ENCODE peak calls at places on chromosomes 3 and 15, in six cellular contexts. N, F, T, Y, V and O are unnamed samples.
A peak's percentile ranks its signal among the peaks of the same experiment; 100 is the strongest.

GRCh38 chr3:9942164-9942563 is 8.5 kb downstream of the CRELD1 start:
- DNase-seq in N (no peak), F (no peak), T (no peak), Y (no peak), V (no peak), O (no peak)

GRCh38 chr3:143977326-143978262 is 6.0 kb downstream of the DIPK2A start:
- DNase-seq in N (no peak), F (peak; percentile 1), T (no peak), Y (no peak), V (no peak), O (no peak)

GRCh38 chr3:184637705-184638104 is 74.2 kb downstream of the MAGEF1 start:
- DNase-seq in N (no peak), F (no peak), T (no peak), Y (no peak), V (no peak), O (no peak)

GRCh38 chr3:14133188-14133800 is 8.4 kb downstream of the TMEM43 start:
- DNase-seq in N (no peak), F (no peak), T (no peak), Y (no peak), V (peak; percentile 69), O (no peak)

GRCh38 chr3:187046033-187046432 is 93.3 kb downstream of the RPL39L start:
- DNase-seq in N (no peak), F (no peak), T (no peak), Y (no peak), V (no peak), O (no peak)

GRCh38 chr3:53072653-53073552 is 27.0 kb upstream of the SFMBT1 start:
- DNase-seq in N (peak; percentile 43), F (peak; percentile 86), T (peak; percentile 96), Y (peak; percentile 48), V (peak; percentile 81), O (peak; percentile 80)

GRCh38 chr3:114660808-114661207 is 367.0 kb downstream of the TIGIT start:
- DNase-seq in N (no peak), F (no peak), T (no peak), Y (no peak), V (no peak), O (no peak)

GRCh38 chr3:156619376-156619775 is 55.0 kb upstream of the TIPARP start:
- DNase-seq in N (no peak), F (no peak), T (no peak), Y (no peak), V (no peak), O (no peak)

GRCh38 chr15:59280855-59281254 is 74.2 kb downstream of the LDHAL6B start:
- DNase-seq in N (no peak), F (no peak), T (no peak), Y (no peak), V (no peak), O (no peak)

DNA sequence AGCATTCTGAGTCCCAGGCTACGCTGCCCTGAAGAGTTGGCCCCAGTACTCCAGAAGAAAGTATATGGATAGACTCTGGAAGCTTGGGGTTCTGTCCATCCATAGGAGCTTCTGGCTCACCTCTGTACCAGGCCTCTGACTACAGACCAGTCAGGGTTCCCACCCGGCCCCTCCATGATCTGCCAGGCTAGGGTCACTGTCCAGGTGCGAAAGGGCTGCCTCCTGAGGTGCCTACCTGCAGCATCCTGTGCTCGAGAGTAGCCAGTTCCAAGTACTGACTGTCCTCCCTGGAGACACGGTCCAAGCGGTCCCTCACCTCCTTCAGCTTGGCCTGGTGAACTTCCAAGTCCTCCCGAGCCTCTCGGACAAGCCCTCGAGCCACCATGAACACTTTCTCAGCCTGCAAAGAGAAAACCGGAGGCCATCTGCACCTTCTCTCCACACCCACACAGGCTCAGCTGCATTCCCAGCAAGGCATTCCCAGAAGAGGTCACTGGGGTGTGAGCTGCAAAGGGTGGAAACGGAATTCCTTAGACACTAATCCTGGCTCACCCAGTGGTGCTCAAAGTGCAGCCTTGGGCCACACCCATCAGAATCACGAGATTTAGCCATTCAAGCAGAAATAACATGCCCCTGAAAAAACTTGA is 3.7 kb upstream of the PLXNB1 start:
- DNase-seq in N (no peak), F (no peak), T (no peak), Y (no peak), V (peak; percentile 79), O (no peak)
- TF ChIP-seq ZNF274 in N (no peak), F (no peak), T (no peak), Y (no peak), V (no peak), O (no peak)

GRCh38 chr15:65355983-65356353 is 21.8 kb downstream of the IGDCC3 start:
- DNase-seq in N (no peak), F (no peak), T (peak; percentile 60), Y (no peak), V (no peak), O (no peak)
- H3K4me3 ChIP-seq in N (no peak overlapping the region), F (no peak overlapping the region), T (peak overlapping the region; percentile 83), Y (no peak overlapping the region), V (peak overlapping the region; percentile 38), O (peak overlapping the region; percentile 6)

DNA sequence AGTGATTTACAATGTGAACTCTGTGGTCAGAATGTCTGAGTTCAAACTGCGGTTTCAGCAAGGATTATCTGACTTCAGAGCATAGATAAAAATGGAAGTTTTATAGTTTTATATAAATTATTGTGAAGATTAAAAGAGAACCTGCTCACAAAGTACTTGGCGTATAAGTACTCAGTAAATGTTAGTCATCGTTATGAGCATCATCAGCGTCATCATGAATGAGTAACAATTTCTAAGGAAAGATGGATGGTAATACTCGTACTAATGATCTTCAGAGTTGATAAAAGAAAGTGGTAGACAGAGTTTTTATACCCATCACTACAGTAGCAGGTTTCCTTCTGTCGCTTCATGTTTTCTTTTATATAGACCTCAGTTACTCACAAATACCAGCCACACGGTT is 341.8 kb downstream of the RAP2B start:
- DNase-seq in N (no peak), F (no peak), T (no peak), Y (no peak), V (no peak), O (no peak)
- TF ChIP-seq ZNF274 in N (no peak), F (no peak), T (no peak), Y (no peak), V (no peak), O (no peak)

GRCh38 chr15:68203486-68203885 is 1.6 kb downstream of the CALML4 start:
- DNase-seq in N (no peak), F (no peak), T (no peak), Y (no peak), V (no peak), O (no peak)
- H3K4me3 ChIP-seq in N (no peak overlapping the region), F (no peak overlapping the region), T (no peak overlapping the region), Y (no peak overlapping the region), V (no peak overlapping the region), O (no peak overlapping the region)

DNA sequence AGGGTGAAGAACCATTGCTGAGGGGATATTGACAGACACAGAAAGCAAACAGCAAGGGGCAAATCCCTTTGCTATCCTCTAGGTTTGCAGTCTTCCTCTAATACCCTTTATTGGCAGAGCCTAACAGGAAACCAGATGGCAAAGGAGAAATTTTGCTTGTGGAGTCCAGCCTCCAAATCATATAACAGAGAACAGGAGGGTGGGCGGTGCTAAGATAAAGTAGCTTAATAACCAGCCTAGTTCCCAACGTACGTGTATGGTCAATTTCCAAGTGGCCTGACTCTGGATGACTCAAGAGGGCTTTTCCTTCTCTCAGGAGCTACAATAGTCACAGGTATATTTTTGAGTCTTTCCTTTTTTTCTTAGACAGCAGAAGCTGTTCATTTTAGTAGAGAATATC is 404.5 kb downstream of the PDCD6IP start:
- DNase-seq in N (no peak), F (no peak), T (no peak), Y (no peak), V (no peak), O (no peak)
- TF ChIP-seq ZNF274 in N (no peak), F (no peak), T (no peak), Y (no peak), V (no peak), O (no peak)

DNA sequence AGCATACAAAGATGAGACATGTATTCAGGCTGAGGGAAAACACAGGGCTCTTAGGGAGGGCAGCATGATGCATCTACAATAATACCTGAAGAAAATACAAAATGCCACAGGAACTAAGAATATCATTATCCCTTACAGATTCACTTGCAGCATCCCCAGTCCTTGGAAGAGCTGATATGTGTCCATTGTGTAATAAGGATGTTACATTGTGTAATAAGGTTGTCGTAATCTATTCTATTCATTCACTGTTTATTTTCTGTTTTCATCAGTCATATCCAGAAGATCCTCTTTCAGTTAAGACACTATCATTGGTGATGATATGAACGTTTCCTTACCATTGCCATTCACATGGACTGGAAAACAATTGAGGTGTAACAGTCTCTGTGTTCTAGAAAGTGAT is 241.3 kb downstream of the ZNF385D start:
- DNase-seq in N (no peak), F (no peak), T (no peak), Y (no peak), V (no peak), O (no peak)
- H3K4me3 ChIP-seq in N (no peak overlapping the region), F (no peak overlapping the region), T (no peak overlapping the region), Y (no peak overlapping the region), V (no peak overlapping the region), O (no peak overlapping the region)